ENCODE peak calls at places on chromosomes 2 and 18, in ten cellular contexts. U is heart right ventricle, A is H9, C is choroid plexus epithelial cell, O is Peyer's patch, F is BE2C, P is progenitor cell of endocrine pancreas, R is fibroblast of pulmonary artery, M is AG04450, H is IMR-90. Y is an unnamed sample.

GRCh38 chr2:171598713-171599319 is 76.5 kb downstream of the CYBRD1 start:
- DNase-seq in F (peak), R (peak), M (peak), A (peak), C (peak), P (peak), U (peak), H (peak), O (no peak), Y (no peak)

GRCh38 chr18:7931763-7932162 is 364.6 kb downstream of the PTPRM start:
- DNase-seq in O (no peak), R (no peak), C (no peak), P (no peak), A (no peak), U (no peak), M (no peak), H (no peak), F (no peak), Y (no peak)

GRCh38 chr2:223688094-223688835 is 86.1 kb upstream of the SCG2 start:
- DNase-seq in M (no peak), U (no peak), F (peak), H (no peak), A (no peak), C (no peak), O (no peak), R (no peak), P (no peak), Y (no peak)

GRCh38 chr2:196468394-196468793 is 171.1 kb upstream of the CCDC150 start:
- DNase-seq in A (no peak), R (no peak), M (no peak), P (no peak), C (no peak), O (no peak), U (no peak), F (no peak), H (no peak), Y (no peak)

GRCh38 chr2:226184940-226185575 is 614.6 kb downstream of the IRS1 start:
- DNase-seq in R (peak), C (peak), P (no peak), H (peak), F (no peak), A (no peak), U (peak), M (peak), O (no peak), Y (no peak)

GRCh38 chr18:48997985-48998831 is 47.4 kb upstream of the SMAD7 start:
- DNase-seq in O (no peak), A (peak), R (peak), M (peak), F (no peak), H (peak), P (no peak), C (peak), U (peak), Y (peak)

GRCh38 chr2:240223631-240224030 is 83.2 kb upstream of the OTOS start:
- DNase-seq in C (no peak), P (no peak), H (no peak), O (no peak), R (no peak), M (no peak), A (no peak), F (no peak), U (peak), Y (peak)

GRCh38 chr2:113283704-113284284 is 5.1 kb upstream of the PAX8 start:
- DNase-seq in O (no peak), R (peak), F (no peak), U (peak), M (peak), C (peak), P (no peak), A (peak), H (peak), Y (no peak)

GRCh38 chr2:4020153-4020552 is 316.8 kb downstream of the DCDC2C start:
- DNase-seq in C (no peak), R (peak), U (no peak), A (no peak), O (no peak), M (no peak), H (no peak), P (no peak), F (no peak), Y (no peak)

GRCh38 chr2:48070415-48070814 is 164.1 kb upstream of the FBXO11 start:
- DNase-seq in O (no peak), M (no peak), R (no peak), A (no peak), C (no peak), H (no peak), F (no peak), P (no peak), U (no peak), Y (no peak)

GRCh38 chr2:224252601-224253000 is 149.3 kb downstream of the FAM124B start:
- DNase-seq in O (no peak), U (no peak), C (no peak), A (no peak), F (no peak), P (no peak), R (no peak), H (peak), M (peak), Y (no peak)

GRCh38 chr2:171922230-171923022 is at the start of gene HAT1:
- DNase-seq in C (peak), F (peak), A (peak), U (peak), H (peak), O (peak), P (peak), M (peak), R (peak), Y (peak)

GRCh38 chr2:38751847-38752410 is 768 bp upstream of the SRSF7 start:
- DNase-seq in P (no peak), C (no peak), M (no peak), F (peak), R (no peak), H (peak), A (no peak), O (no peak), U (no peak), Y (no peak)

GRCh38 chr2:241860184-241861078 is 1.7 kb upstream of the PDCD1 start:
- DNase-seq in O (no peak), U (no peak), C (no peak), M (no peak), P (no peak), F (peak), H (no peak), A (no peak), R (no peak), Y (peak)

GRCh38 chr2:172821370-172822338 is 86.0 kb downstream of the RAPGEF4 start:
- DNase-seq in F (peak), A (no peak), H (peak), O (no peak), P (no peak), M (no peak), C (no peak), U (peak), R (peak), Y (no peak)

GRCh38 chr18:26322892-26323653 is 96.8 kb downstream of the TAF4B start:
- DNase-seq in H (peak), O (no peak), U (no peak), P (no peak), C (peak), M (no peak), F (no peak), A (no peak), R (peak), Y (no peak)

GRCh38 chr2:70919672-70920366 is 15.9 kb upstream of the ATP6V1B1 start:
- DNase-seq in C (peak), F (peak), H (peak), U (peak), R (peak), M (peak), A (peak), P (peak), O (peak), Y (peak)

GRCh38 chr2:49236316-49236715 is 82.0 kb upstream of the FSHR start:
- DNase-seq in O (no peak), H (no peak), F (no peak), M (no peak), A (no peak), U (no peak), P (no peak), R (no peak), C (no peak), Y (no peak)

GRCh38 chr18:65587491-65587890 is 163.3 kb upstream of the CDH7 start:
- DNase-seq in P (no peak), R (no peak), C (no peak), F (no peak), O (no peak), A (no peak), M (no peak), H (no peak), U (no peak), Y (no peak)

GRCh38 chr2:201960300-201960699 is 73.4 kb upstream of the FZD7 start:
- DNase-seq in H (no peak), F (no peak), A (no peak), P (no peak), O (no peak), U (no peak), M (no peak), R (no peak), C (no peak), Y (no peak)

GRCh38 chr2:100821255-100821912 is 1.4 kb downstream of the NPAS2 start:
- DNase-seq in C (peak), M (no peak), F (no peak), O (no peak), U (no peak), H (no peak), A (no peak), R (peak), P (no peak), Y (no peak)
- TF ChIP-seq CTCF in C (peak), M (no peak), F (no peak), O (no peak), U (no peak), H (no peak), A (no peak), R (peak), P (no peak), Y (no peak)

GRCh38 chr18:60090170-60090569 is 190.4 kb downstream of the PMAIP1 start:
- DNase-seq in U (no peak), H (no peak), R (peak), O (no peak), C (peak), P (no peak), M (no peak), F (no peak), A (no peak), Y (no peak)
- TF ChIP-seq CTCF in U (peak), H (no peak), R (peak), O (no peak), C (peak), P (peak), M (peak), F (no peak), A (peak), Y (no peak)

DNA sequence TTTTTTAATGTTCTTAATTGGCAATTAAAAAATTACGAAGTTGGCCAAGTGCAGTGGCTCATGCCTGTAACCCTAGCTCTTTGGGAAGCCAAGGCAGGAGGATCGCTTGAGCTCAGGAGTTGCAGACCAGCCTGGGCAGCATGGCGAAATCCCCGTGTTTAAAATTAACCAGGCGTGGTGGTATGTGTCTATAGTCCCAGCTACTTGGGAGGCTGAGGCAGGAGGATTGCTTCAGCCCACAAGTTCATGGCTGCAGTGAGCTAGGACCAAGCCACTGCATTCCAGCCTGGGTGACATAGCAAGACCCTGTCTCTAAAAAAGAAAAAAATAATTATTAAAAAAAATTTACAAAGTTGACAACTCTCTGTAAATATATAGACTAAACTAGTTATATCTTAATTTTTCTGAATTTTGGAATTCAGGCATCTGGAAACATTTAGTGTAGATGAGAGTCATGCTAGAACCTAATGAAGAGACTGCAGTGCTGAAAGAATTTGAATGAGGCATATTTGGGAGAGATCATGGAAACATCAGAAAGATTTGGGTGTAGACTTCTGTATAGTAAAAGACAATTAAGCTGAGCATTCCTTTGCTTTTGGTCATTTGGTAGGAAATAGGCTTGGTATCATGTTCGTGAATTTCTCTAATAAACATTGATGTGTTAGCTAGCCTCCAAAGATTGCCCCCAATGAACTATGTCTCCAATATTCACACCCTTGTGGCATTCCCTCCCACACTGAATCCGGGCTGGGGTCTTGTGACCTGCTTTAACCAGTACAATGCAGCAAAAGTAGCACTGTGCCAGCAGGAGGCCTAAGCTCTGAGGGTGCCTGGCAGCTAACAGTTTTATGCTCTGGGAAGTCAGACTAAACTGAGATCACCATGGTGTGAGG is 4.2 kb upstream of the ROCK1 start:
- DNase-seq in H (peak), U (no peak), A (peak), P (no peak), R (peak), F (no peak), O (no peak), M (no peak), C (peak), Y (no peak)
- TF ChIP-seq CTCF in H (peak), U (no peak), A (no peak), P (no peak), R (no peak), F (peak), O (no peak), M (peak), C (peak), Y (no peak)

GRCh38 chr2:193963472-193964119 is 1693.4 kb upstream of the SLC39A10 start:
- DNase-seq in C (peak), H (no peak), P (no peak), M (no peak), F (peak), R (peak), A (no peak), U (no peak), O (no peak), Y (no peak)
- TF ChIP-seq CTCF in C (peak), H (no peak), P (peak), M (peak), F (peak), R (peak), A (peak), U (no peak), O (no peak), Y (no peak)

DNA sequence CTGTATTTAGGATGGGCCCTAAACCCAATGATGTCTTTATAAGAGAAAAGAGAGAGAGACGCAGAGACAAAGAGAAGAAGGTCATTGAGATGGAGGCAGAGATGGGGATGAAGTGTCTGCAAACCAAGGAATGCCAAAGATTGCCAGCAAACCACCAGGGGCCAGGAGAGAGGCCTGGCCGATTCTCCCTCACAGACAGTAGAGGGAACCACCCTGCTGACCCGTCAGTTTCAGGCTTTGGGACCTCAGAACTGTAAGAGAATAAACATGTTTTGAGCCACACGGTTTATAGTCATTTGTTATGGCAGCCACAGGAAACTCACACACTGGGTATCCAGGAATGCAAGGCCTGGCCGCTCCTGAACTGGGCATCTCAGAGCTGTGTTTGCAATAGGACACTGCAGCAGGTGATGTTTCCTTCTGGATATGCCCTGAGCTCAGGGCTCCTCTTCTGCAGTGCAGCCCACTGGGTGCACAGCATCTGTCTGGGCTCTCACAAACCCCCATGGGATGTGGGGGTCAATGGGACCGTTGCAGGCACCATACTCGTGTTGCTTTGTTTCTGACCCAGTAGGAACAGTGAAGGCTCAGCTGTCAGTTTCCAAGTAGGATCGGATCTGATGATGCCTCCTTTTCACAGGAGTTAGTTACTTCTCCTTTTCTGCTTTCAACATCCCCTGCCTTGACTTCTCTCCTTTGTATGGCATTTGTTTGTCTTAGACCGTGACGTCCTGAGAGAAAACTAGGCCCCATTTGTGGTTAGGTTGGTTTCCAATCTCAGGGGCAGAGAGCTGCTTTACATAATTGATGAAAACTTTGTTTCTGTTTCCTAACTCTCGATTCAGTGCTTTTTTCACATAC is 20.8 kb downstream of the PTPN18 start:
- DNase-seq in P (no peak), C (no peak), M (no peak), U (no peak), R (no peak), A (no peak), H (no peak), F (no peak), O (no peak), Y (no peak)
- TF ChIP-seq CTCF in P (no peak), C (peak), M (peak), U (no peak), R (peak), A (peak), H (no peak), F (no peak), O (peak), Y (no peak)